ENCODE peak calls at places on chromosome 6, in nine cellular contexts. One of them, this sample, is unnamed.
A peak's percentile ranks its signal among the peaks of the same experiment; 100 is the strongest.

GRCh38 chr6:101386982-101387381 is 6.5 kb upstream of the GRIK2 start:
- DNase-seq in fibroblast of the aortic adventitia: no peak
- DNase-seq in activated T-cell treated with anti-CD3 and anti-CD28 coated beads, Interleukin-2, amount 50 U/mL, for 24 hours: no peak
- DNase-seq in renal cortical epithelial cell: no peak
- DNase-seq in lower lobe of right lung: no peak
- DNase-seq in psoas muscle: no peak
- DNase-seq in central memory CD4-positive, alpha-beta T cell: no peak
- DNase-seq in anterior cingulate cortex: no peak
- DNase-seq in substantia nigra: no peak
- DNase-seq in this sample: no peak

GRCh38 chr6:116531675-116532570 is 13.6 kb downstream of the TRAPPC3L start:
- DNase-seq in anterior cingulate cortex: no peak
- DNase-seq in central memory CD4-positive, alpha-beta T cell: peak; percentile 66
- DNase-seq in substantia nigra: no peak
- DNase-seq in renal cortical epithelial cell: peak; percentile 77
- DNase-seq in fibroblast of the aortic adventitia: peak; percentile 87
- DNase-seq in activated T-cell treated with anti-CD3 and anti-CD28 coated beads, Interleukin-2, amount 50 U/mL, for 24 hours: peak; percentile 47
- DNase-seq in psoas muscle: peak; percentile 31
- DNase-seq in lower lobe of right lung: peak; percentile 39
- DNase-seq in this sample: peak; percentile 100

GRCh38 chr6:105282801-105283585 is 103.2 kb upstream of the POPDC3 start:
- DNase-seq in central memory CD4-positive, alpha-beta T cell: no peak
- DNase-seq in lower lobe of right lung: no peak
- DNase-seq in renal cortical epithelial cell: no peak
- DNase-seq in activated T-cell treated with anti-CD3 and anti-CD28 coated beads, Interleukin-2, amount 50 U/mL, for 24 hours: no peak
- DNase-seq in fibroblast of the aortic adventitia: no peak
- DNase-seq in substantia nigra: no peak
- DNase-seq in anterior cingulate cortex: no peak
- DNase-seq in psoas muscle: no peak
- DNase-seq in this sample: no peak

GRCh38 chr6:21332077-21332476 is 261.5 kb upstream of the SOX4 start:
- DNase-seq in renal cortical epithelial cell: peak; percentile 42
- DNase-seq in central memory CD4-positive, alpha-beta T cell: no peak
- DNase-seq in lower lobe of right lung: no peak
- DNase-seq in fibroblast of the aortic adventitia: no peak
- DNase-seq in activated T-cell treated with anti-CD3 and anti-CD28 coated beads, Interleukin-2, amount 50 U/mL, for 24 hours: no peak
- DNase-seq in anterior cingulate cortex: no peak
- DNase-seq in psoas muscle: no peak
- DNase-seq in substantia nigra: no peak
- DNase-seq in this sample: no peak

GRCh38 chr6:128841518-128841917 is 41.4 kb upstream of the LAMA2 start:
- DNase-seq in lower lobe of right lung: no peak
- DNase-seq in renal cortical epithelial cell: no peak
- DNase-seq in psoas muscle: no peak
- DNase-seq in central memory CD4-positive, alpha-beta T cell: no peak
- DNase-seq in fibroblast of the aortic adventitia: no peak
- DNase-seq in activated T-cell treated with anti-CD3 and anti-CD28 coated beads, Interleukin-2, amount 50 U/mL, for 24 hours: no peak
- DNase-seq in anterior cingulate cortex: no peak
- DNase-seq in substantia nigra: no peak
- DNase-seq in this sample: no peak

GRCh38 chr6:111894272-111894671 is 21.0 kb upstream of the FYN start:
- DNase-seq in anterior cingulate cortex: no peak
- DNase-seq in lower lobe of right lung: no peak
- DNase-seq in central memory CD4-positive, alpha-beta T cell: no peak
- DNase-seq in substantia nigra: no peak
- DNase-seq in psoas muscle: no peak
- DNase-seq in activated T-cell treated with anti-CD3 and anti-CD28 coated beads, Interleukin-2, amount 50 U/mL, for 24 hours: no peak
- DNase-seq in renal cortical epithelial cell: no peak
- DNase-seq in fibroblast of the aortic adventitia: peak; percentile 54
- DNase-seq in this sample: no peak

GRCh38 chr6:12324096-12324495 is 33.9 kb downstream of the EDN1 start:
- DNase-seq in lower lobe of right lung: no peak
- DNase-seq in renal cortical epithelial cell: peak; percentile 99
- DNase-seq in activated T-cell treated with anti-CD3 and anti-CD28 coated beads, Interleukin-2, amount 50 U/mL, for 24 hours: no peak
- DNase-seq in anterior cingulate cortex: no peak
- DNase-seq in fibroblast of the aortic adventitia: peak; percentile 51
- DNase-seq in substantia nigra: no peak
- DNase-seq in central memory CD4-positive, alpha-beta T cell: no peak
- DNase-seq in psoas muscle: no peak
- DNase-seq in this sample: no peak

GRCh38 chr6:150276168-150276958 is 92.4 kb upstream of the IYD start:
- DNase-seq in renal cortical epithelial cell: no peak
- DNase-seq in psoas muscle: no peak
- DNase-seq in fibroblast of the aortic adventitia: no peak
- DNase-seq in lower lobe of right lung: no peak
- DNase-seq in central memory CD4-positive, alpha-beta T cell: no peak
- DNase-seq in substantia nigra: no peak
- DNase-seq in activated T-cell treated with anti-CD3 and anti-CD28 coated beads, Interleukin-2, amount 50 U/mL, for 24 hours: no peak
- DNase-seq in anterior cingulate cortex: no peak
- DNase-seq in this sample: no peak

GRCh38 chr6:70312165-70312564 is 9.3 kb upstream of the COL9A1 start:
- DNase-seq in renal cortical epithelial cell: peak; percentile 98
- DNase-seq in anterior cingulate cortex: no peak
- DNase-seq in psoas muscle: no peak
- DNase-seq in central memory CD4-positive, alpha-beta T cell: no peak
- DNase-seq in substantia nigra: no peak
- DNase-seq in fibroblast of the aortic adventitia: peak; percentile 64
- DNase-seq in lower lobe of right lung: no peak
- DNase-seq in activated T-cell treated with anti-CD3 and anti-CD28 coated beads, Interleukin-2, amount 50 U/mL, for 24 hours: no peak
- DNase-seq in this sample: no peak

GRCh38 chr6:125503181-125503580 is 201.4 kb upstream of the HDDC2 start:
- DNase-seq in renal cortical epithelial cell: no peak
- DNase-seq in central memory CD4-positive, alpha-beta T cell: no peak
- DNase-seq in substantia nigra: no peak
- DNase-seq in fibroblast of the aortic adventitia: no peak
- DNase-seq in anterior cingulate cortex: no peak
- DNase-seq in psoas muscle: no peak
- DNase-seq in lower lobe of right lung: no peak
- DNase-seq in activated T-cell treated with anti-CD3 and anti-CD28 coated beads, Interleukin-2, amount 50 U/mL, for 24 hours: no peak
- DNase-seq in this sample: no peak

GRCh38 chr6:104862456-104862855 is 2.7 kb upstream of the HACE1 start:
- DNase-seq in renal cortical epithelial cell: no peak
- DNase-seq in substantia nigra: no peak
- DNase-seq in activated T-cell treated with anti-CD3 and anti-CD28 coated beads, Interleukin-2, amount 50 U/mL, for 24 hours: no peak
- DNase-seq in anterior cingulate cortex: no peak
- DNase-seq in central memory CD4-positive, alpha-beta T cell: no peak
- DNase-seq in fibroblast of the aortic adventitia: no peak
- DNase-seq in psoas muscle: no peak
- DNase-seq in lower lobe of right lung: no peak
- DNase-seq in this sample: no peak

GRCh38 chr6:146389740-146390139 is 153.9 kb upstream of the RAB32 start:
- DNase-seq in renal cortical epithelial cell: no peak
- DNase-seq in fibroblast of the aortic adventitia: peak; percentile 55
- DNase-seq in anterior cingulate cortex: no peak
- DNase-seq in psoas muscle: no peak
- DNase-seq in central memory CD4-positive, alpha-beta T cell: no peak
- DNase-seq in substantia nigra: no peak
- DNase-seq in lower lobe of right lung: no peak
- DNase-seq in activated T-cell treated with anti-CD3 and anti-CD28 coated beads, Interleukin-2, amount 50 U/mL, for 24 hours: no peak
- DNase-seq in this sample: no peak

GRCh38 chr6:29887819-29888581 is 54.3 kb upstream of the HLA-A start:
- DNase-seq in psoas muscle: peak; percentile 79
- DNase-seq in activated T-cell treated with anti-CD3 and anti-CD28 coated beads, Interleukin-2, amount 50 U/mL, for 24 hours: peak; percentile 76
- DNase-seq in substantia nigra: no peak
- DNase-seq in anterior cingulate cortex: no peak
- DNase-seq in fibroblast of the aortic adventitia: peak; percentile 6
- DNase-seq in lower lobe of right lung: peak; percentile 95
- DNase-seq in central memory CD4-positive, alpha-beta T cell: peak; percentile 86
- DNase-seq in renal cortical epithelial cell: peak; percentile 22
- DNase-seq in this sample: no peak

GRCh38 chr6:12605888-12606345 is 110.7 kb upstream of the PHACTR1 start:
- DNase-seq in anterior cingulate cortex: peak; percentile 8
- DNase-seq in central memory CD4-positive, alpha-beta T cell: peak; percentile 8
- DNase-seq in substantia nigra: peak; percentile 7
- DNase-seq in activated T-cell treated with anti-CD3 and anti-CD28 coated beads, Interleukin-2, amount 50 U/mL, for 24 hours: no peak
- DNase-seq in renal cortical epithelial cell: peak; percentile 70
- DNase-seq in psoas muscle: no peak
- DNase-seq in lower lobe of right lung: no peak
- DNase-seq in fibroblast of the aortic adventitia: peak; percentile 79
- DNase-seq in this sample: peak; percentile 80

GRCh38 chr6:12280901-12281300 is 9.3 kb upstream of the EDN1 start:
- DNase-seq in activated T-cell treated with anti-CD3 and anti-CD28 coated beads, Interleukin-2, amount 50 U/mL, for 24 hours: no peak
- DNase-seq in substantia nigra: no peak
- DNase-seq in fibroblast of the aortic adventitia: no peak
- DNase-seq in lower lobe of right lung: no peak
- DNase-seq in renal cortical epithelial cell: no peak
- DNase-seq in psoas muscle: no peak
- DNase-seq in anterior cingulate cortex: no peak
- DNase-seq in central memory CD4-positive, alpha-beta T cell: no peak
- DNase-seq in this sample: no peak

GRCh38 chr6:164322533-164322932 is 908.0 kb downstream of the QKI start:
- DNase-seq in renal cortical epithelial cell: peak; percentile 98
- DNase-seq in lower lobe of right lung: no peak
- DNase-seq in anterior cingulate cortex: no peak
- DNase-seq in activated T-cell treated with anti-CD3 and anti-CD28 coated beads, Interleukin-2, amount 50 U/mL, for 24 hours: no peak
- DNase-seq in central memory CD4-positive, alpha-beta T cell: no peak
- DNase-seq in fibroblast of the aortic adventitia: peak; percentile 90
- DNase-seq in substantia nigra: no peak
- DNase-seq in psoas muscle: no peak
- DNase-seq in this sample: no peak

GRCh38 chr6:46015119-46015968 is at the start of gene CLIC5:
- DNase-seq in psoas muscle: peak; percentile 63
- DNase-seq in substantia nigra: no peak
- DNase-seq in activated T-cell treated with anti-CD3 and anti-CD28 coated beads, Interleukin-2, amount 50 U/mL, for 24 hours: peak; percentile 58
- DNase-seq in lower lobe of right lung: peak; percentile 61
- DNase-seq in central memory CD4-positive, alpha-beta T cell: peak; percentile 23
- DNase-seq in fibroblast of the aortic adventitia: no peak
- DNase-seq in renal cortical epithelial cell: no peak
- DNase-seq in anterior cingulate cortex: no peak
- DNase-seq in this sample: no peak

GRCh38 chr6:37233541-37233940 is 24.0 kb upstream of the TBC1D22B start:
- DNase-seq in central memory CD4-positive, alpha-beta T cell: no peak
- DNase-seq in renal cortical epithelial cell: no peak
- DNase-seq in lower lobe of right lung: no peak
- DNase-seq in substantia nigra: no peak
- DNase-seq in psoas muscle: no peak
- DNase-seq in anterior cingulate cortex: no peak
- DNase-seq in fibroblast of the aortic adventitia: no peak
- DNase-seq in activated T-cell treated with anti-CD3 and anti-CD28 coated beads, Interleukin-2, amount 50 U/mL, for 24 hours: no peak
- DNase-seq in this sample: no peak

GRCh38 chr6:34717466-34717865 is 20.9 kb upstream of the ILRUN start:
- DNase-seq in central memory CD4-positive, alpha-beta T cell: no peak
- DNase-seq in activated T-cell treated with anti-CD3 and anti-CD28 coated beads, Interleukin-2, amount 50 U/mL, for 24 hours: no peak
- DNase-seq in anterior cingulate cortex: no peak
- DNase-seq in lower lobe of right lung: no peak
- DNase-seq in fibroblast of the aortic adventitia: no peak
- DNase-seq in psoas muscle: no peak
- DNase-seq in renal cortical epithelial cell: no peak
- DNase-seq in substantia nigra: no peak
- DNase-seq in this sample: no peak

GRCh38 chr6:6597682-6598081 is 9.2 kb downstream of the LY86 start:
- DNase-seq in lower lobe of right lung: no peak
- DNase-seq in fibroblast of the aortic adventitia: no peak
- DNase-seq in renal cortical epithelial cell: no peak
- DNase-seq in anterior cingulate cortex: no peak
- DNase-seq in activated T-cell treated with anti-CD3 and anti-CD28 coated beads, Interleukin-2, amount 50 U/mL, for 24 hours: no peak
- DNase-seq in substantia nigra: no peak
- DNase-seq in psoas muscle: no peak
- DNase-seq in central memory CD4-positive, alpha-beta T cell: no peak
- DNase-seq in this sample: no peak

GRCh38 chr6:10411131-10411914 is 3.6 kb downstream of the TFAP2A start:
- DNase-seq in central memory CD4-positive, alpha-beta T cell: no peak
- DNase-seq in renal cortical epithelial cell: no peak
- DNase-seq in substantia nigra: no peak
- DNase-seq in lower lobe of right lung: no peak
- DNase-seq in activated T-cell treated with anti-CD3 and anti-CD28 coated beads, Interleukin-2, amount 50 U/mL, for 24 hours: no peak
- DNase-seq in psoas muscle: no peak
- DNase-seq in fibroblast of the aortic adventitia: no peak
- DNase-seq in anterior cingulate cortex: no peak
- DNase-seq in this sample: no peak

GRCh38 chr6:121724576-121724975 is 289.1 kb downstream of the GJA1 start:
- DNase-seq in activated T-cell treated with anti-CD3 and anti-CD28 coated beads, Interleukin-2, amount 50 U/mL, for 24 hours: no peak
- DNase-seq in lower lobe of right lung: no peak
- DNase-seq in renal cortical epithelial cell: no peak
- DNase-seq in fibroblast of the aortic adventitia: no peak
- DNase-seq in central memory CD4-positive, alpha-beta T cell: no peak
- DNase-seq in substantia nigra: no peak
- DNase-seq in psoas muscle: no peak
- DNase-seq in anterior cingulate cortex: no peak
- DNase-seq in this sample: no peak

GRCh38 chr6:113995632-113996031 is 24.7 kb upstream of the HDAC2 start:
- DNase-seq in activated T-cell treated with anti-CD3 and anti-CD28 coated beads, Interleukin-2, amount 50 U/mL, for 24 hours: no peak
- DNase-seq in anterior cingulate cortex: peak; percentile 54
- DNase-seq in fibroblast of the aortic adventitia: peak; percentile 95
- DNase-seq in renal cortical epithelial cell: peak; percentile 82
- DNase-seq in substantia nigra: peak; percentile 67
- DNase-seq in central memory CD4-positive, alpha-beta T cell: no peak
- DNase-seq in psoas muscle: peak; percentile 61
- DNase-seq in lower lobe of right lung: peak; percentile 56
- DNase-seq in this sample: peak; percentile 99

GRCh38 chr6:56914791-56915658 is 39.9 kb upstream of the BEND6 start:
- DNase-seq in fibroblast of the aortic adventitia: no peak
- DNase-seq in anterior cingulate cortex: peak; percentile 26
- DNase-seq in substantia nigra: no peak
- DNase-seq in central memory CD4-positive, alpha-beta T cell: no peak
- DNase-seq in activated T-cell treated with anti-CD3 and anti-CD28 coated beads, Interleukin-2, amount 50 U/mL, for 24 hours: no peak
- DNase-seq in lower lobe of right lung: no peak
- DNase-seq in renal cortical epithelial cell: no peak
- DNase-seq in psoas muscle: peak; percentile 24
- DNase-seq in this sample: no peak